ENCODE peak calls at places on chromosomes 7 and 10, in four cellular contexts. J is Peyer's patch, W is ascending aorta, H is fibroblast of lung. A is an unnamed sample. For H3K36me3, the result is how much of the 10 kb centered on the place peaks cover.

GRCh38 chr10:9634466-9634865 is 1383.2 kb upstream of the CELF2 start:
- DNase-seq in J (no peak), W (no peak), H (peak), A (no peak)

GRCh38 chr10:126001579-126001978 is 105.2 kb downstream of the FANK1 start:
- DNase-seq in J (no peak), W (no peak), H (peak), A (no peak)

GRCh38 chr10:538895-539294 is 150.6 kb downstream of the DIP2C start:
- DNase-seq in J (no peak), W (no peak), H (peak), A (no peak)

GRCh38 chr7:113796557-113796956 is 122.3 kb downstream of the PPP1R3A start:
- DNase-seq in J (no peak), W (no peak), H (peak), A (no peak)

GRCh38 chr7:82464372-82464771 is 20.8 kb upstream of the CACNA2D1 start:
- DNase-seq in J (no peak), W (no peak), H (no peak), A (no peak)

GRCh38 chr10:79493806-79494205 is 18.5 kb upstream of the EIF5AL1 start:
- DNase-seq in J (no peak), W (no peak), H (no peak), A (no peak)

GRCh38 chr7:143410523-143411004 is 1.9 kb upstream of the EPHA1 start:
- DNase-seq in J (no peak), W (peak), H (peak), A (no peak)

GRCh38 chr10:80468806-80469421 is 14.8 kb downstream of the TSPAN14 start:
- DNase-seq in J (no peak), W (no peak), H (no peak), A (no peak)

GRCh38 chr10:103145860-103146466 is 47.1 kb downstream of the NT5C2 start:
- DNase-seq in J (no peak), W (peak), H (peak), A (no peak)

GRCh38 chr7:103940382-103941268 is 48.8 kb downstream of the RELN start:
- DNase-seq in J (no peak), W (no peak), H (no peak), A (no peak)

GRCh38 chr7:98555403-98555802 is 61.7 kb upstream of the NPTX2 start:
- DNase-seq in J (peak), W (no peak), H (no peak), A (no peak)

GRCh38 chr10:5611899-5612680 is 54.3 kb downstream of the ASB13 start:
- DNase-seq in J (no peak), W (no peak), H (peak), A (no peak)

GRCh38 chr10:33249659-33250058 is 84.8 kb downstream of the NRP1 start:
- DNase-seq in J (no peak), W (no peak), H (no peak), A (no peak)

GRCh38 chr10:63622097-63622496 is 100.9 kb downstream of the REEP3 start:
- DNase-seq in J (no peak), W (no peak), H (no peak), A (no peak)

GRCh38 chr7:8605227-8605626 is 171.8 kb downstream of the NXPH1 start:
- DNase-seq in J (no peak), W (no peak), H (no peak), A (no peak)

GRCh38 chr7:117157121-117157870 is 165.6 kb downstream of the WNT2 start:
- DNase-seq in J (no peak), W (peak), H (peak), A (no peak)

GRCh38 chr10:63798599-63799498 is 277.6 kb downstream of the REEP3 start:
- DNase-seq in J (no peak), W (peak), H (peak), A (no peak)

GRCh38 chr10:31975157-31975765 is 46.6 kb upstream of the ARHGAP12 start:
- DNase-seq in J (no peak), W (no peak), H (no peak), A (no peak)

GRCh38 chr7:22208806-22209205 is 148.1 kb downstream of the RAPGEF5 start:
- DNase-seq in J (no peak), W (no peak), H (no peak), A (no peak)

GRCh38 chr10:28200804-28201203 is 102.1 kb downstream of the MPP7 start:
- DNase-seq in J (no peak), W (no peak), H (no peak), A (no peak)

GRCh38 chr7:94382746-94383145 is 11.9 kb upstream of the COL1A2 start:
- DNase-seq in J (no peak), W (no peak), H (peak), A (no peak)

GRCh38 chr7:96380111-96380512 is 58.2 kb upstream of the SLC25A13 start:
- DNase-seq in J (no peak), W (no peak), H (no peak), A (no peak)

GRCh38 chr10:26468291-26468690 is 30.1 kb downstream of the APBB1IP start:
- DNase-seq in J (no peak), W (no peak), H (peak), A (no peak)

GRCh38 chr7:151993977-151994676 is 31.3 kb upstream of the GALNT11 start:
- DNase-seq in J (no peak), W (no peak), H (peak), A (no peak)

GRCh38 chr10:122499491-122499941 is 38.2 kb downstream of the HTRA1 start:
- DNase-seq in J (peak), W (peak), H (peak), A (no peak)

GRCh38 chr10:133224861-133225366 is 5.1 kb upstream of the UTF1 start:
- DNase-seq in J (no peak), W (no peak), H (no peak), A (no peak)

GRCh38 chr10:78921906-78922305 is 146.9 kb upstream of the ZMIZ1 start:
- DNase-seq in J (peak), W (no peak), H (no peak), A (no peak)

GRCh38 chr10:60644436-60645130 is 133.7 kb upstream of the CDK1 start:
- DNase-seq in J (no peak), W (no peak), H (peak), A (no peak)

GRCh38 chr10:30151581-30152389 is 92.4 kb upstream of the JCAD start:
- DNase-seq in J (no peak), W (peak), H (peak), A (no peak)

DNA sequence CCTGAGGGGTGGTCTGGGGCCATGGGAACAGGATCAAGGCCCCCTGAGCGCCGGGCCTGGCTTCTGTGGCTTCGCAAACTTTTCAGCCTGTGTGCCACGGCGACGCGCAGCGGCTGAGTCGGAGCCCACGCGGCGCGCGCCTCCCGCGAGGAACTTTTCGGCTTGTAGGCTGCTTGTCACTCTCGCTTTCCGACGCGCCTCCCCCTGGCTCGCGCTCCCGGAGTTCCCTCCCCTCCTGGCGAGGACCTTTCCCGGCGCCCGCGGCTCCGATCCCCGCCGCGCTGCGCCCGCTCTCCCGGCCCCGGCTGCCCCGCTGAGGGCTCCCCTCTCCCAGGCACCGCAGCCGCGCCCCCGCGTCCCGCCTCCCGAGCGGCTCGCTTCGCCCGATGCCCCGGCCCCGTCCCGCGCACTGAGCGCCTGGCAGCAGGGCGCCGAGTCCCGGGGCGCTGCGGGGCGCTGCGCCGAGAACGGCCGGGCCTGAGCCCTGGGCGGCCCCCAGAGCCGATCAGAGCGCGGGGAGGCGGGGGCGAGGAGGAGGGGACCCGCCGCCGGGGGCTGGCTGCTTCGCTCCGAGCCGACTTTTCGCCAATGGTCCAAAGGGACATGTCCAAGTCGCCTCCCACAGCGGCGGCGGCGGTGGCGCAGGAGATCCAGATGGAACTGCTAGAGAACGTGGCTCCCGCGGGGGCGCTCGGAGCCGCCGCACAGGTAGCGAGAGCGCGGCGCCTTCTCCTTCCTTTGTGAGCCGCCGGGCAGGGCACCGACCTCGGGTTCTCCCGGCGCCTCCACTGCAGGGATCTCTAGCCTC is at the start of gene CACNB2:
- DNase-seq in J (peak), W (peak), H (peak), A (no peak)
- H3K4me3 ChIP-seq in J (peak), W (peak), H (peak), A (peak)

GRCh38 chr7:78296689-78297371 is 498.3 kb downstream of the PHTF2 start:
- DNase-seq in J (no peak), W (no peak), H (peak), A (no peak)

GRCh38 chr7:78296036-78296435 is 497.5 kb downstream of the PHTF2 start:
- DNase-seq in J (no peak), W (no peak), H (peak), A (no peak)

GRCh38 chr7:78301361-78301760 is 502.8 kb downstream of the PHTF2 start:
- DNase-seq in J (no peak), W (no peak), H (peak), A (no peak)

DNA sequence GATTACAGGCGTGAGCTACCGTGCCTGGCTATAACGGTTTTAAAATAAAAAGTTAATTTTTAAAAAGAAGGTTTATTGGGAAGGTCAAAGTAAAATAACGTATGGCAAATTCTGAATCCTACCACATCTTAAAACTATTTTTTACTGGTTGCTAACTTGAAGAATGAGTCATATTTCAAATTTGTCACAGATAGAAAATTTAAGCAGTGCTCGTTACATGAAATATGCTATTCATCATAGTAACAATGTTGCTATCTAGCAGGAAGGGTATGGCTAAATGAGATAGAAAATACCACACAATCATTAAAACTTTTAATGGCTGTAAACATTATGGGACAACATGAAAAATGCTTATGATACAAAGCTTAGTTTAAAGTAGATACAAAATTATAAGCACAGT is 500.5 kb downstream of the PHTF2 start:
- DNase-seq in J (no peak), W (no peak), H (peak), A (no peak)
- H3K36me3 ChIP-seq in J (under half), W (under half), H (under half), A (under half)

DNA sequence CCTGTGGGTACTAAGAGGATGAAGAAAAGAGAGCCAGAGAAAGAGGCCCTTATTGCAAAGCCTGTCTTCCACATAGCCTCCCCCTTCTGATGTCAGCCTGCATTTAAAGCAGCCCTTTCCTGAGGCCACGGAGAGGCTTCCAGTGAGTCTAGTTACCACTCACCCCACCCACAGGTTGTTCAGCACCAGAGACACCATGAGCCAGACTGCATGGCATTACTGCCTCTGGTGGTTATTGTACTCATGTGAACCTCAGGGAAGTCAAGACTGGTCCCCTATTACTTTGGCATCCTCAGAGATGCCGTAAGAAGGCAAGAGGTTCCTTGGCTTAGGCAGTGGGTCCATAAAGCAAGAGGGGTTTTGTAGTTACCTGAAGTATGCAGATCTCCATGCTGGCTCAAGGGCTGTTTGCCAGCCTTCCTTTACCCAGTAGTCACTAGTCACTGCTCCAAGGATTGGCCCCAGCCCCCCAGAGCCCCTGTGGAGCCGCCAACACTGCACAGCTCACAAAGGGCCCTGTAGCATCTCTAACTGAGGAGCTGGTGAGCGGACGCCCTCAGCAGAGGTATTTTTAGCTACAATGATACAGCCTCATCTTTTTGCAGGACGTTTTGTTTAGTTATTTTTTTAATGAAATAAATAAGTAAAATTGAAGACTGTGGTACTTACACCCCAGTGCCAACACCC is 20.7 kb downstream of the LRRC4 start:
- DNase-seq in J (no peak), W (peak), H (no peak), A (no peak)
- TF ChIP-seq CTCF in J (peak), W (no peak), H (no peak), A (no peak)

GRCh38 chr7:155803418-155804376 is 8.6 kb downstream of the SHH start:
- DNase-seq in J (peak), W (no peak), H (peak), A (no peak)
- H3K4me3 ChIP-seq in J (no peak), W (peak), H (peak), A (peak)

GRCh38 chr10:100172349-100172748 is 13.5 kb downstream of the ERLIN1 start:
- DNase-seq in J (no peak), W (no peak), H (no peak), A (no peak)

GRCh38 chr10:100175873-100176272 is 10.0 kb downstream of the ERLIN1 start:
- DNase-seq in J (no peak), W (no peak), H (no peak), A (no peak)

GRCh38 chr10:100174699-100175677 is 10.8 kb downstream of the ERLIN1 start:
- DNase-seq in J (no peak), W (no peak), H (no peak), A (no peak)

GRCh38 chr10:100168313-100168643 is 17.6 kb downstream of the ERLIN1 start:
- DNase-seq in J (no peak), W (no peak), H (no peak), A (no peak)

DNA sequence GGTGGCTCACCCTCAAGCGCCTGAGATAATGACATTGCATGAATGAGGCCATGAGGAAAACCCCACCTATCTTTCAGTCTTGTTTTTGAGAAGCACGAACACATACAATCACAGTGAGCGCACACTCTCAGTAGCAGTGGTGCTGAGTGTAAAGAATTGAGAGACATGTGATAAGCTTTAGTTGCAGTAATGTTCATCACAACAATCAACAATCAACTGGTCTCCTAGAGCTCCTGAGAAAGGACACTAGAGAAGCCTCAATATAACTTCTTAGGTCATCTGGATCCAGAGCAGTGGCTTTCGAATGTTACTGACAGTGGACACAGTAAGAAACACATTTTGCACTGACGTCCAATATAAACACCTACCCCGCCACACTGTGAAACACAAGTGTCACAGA is 12.8 kb downstream of the ERLIN1 start:
- DNase-seq in J (no peak), W (no peak), H (no peak), A (no peak)
- H3K36me3 ChIP-seq in J (under half), W (under half), H (under half), A (under half)

GRCh38 chr7:150875791-150876190 is 23.5 kb downstream of the AOC1 start:
- DNase-seq in J (no peak), W (no peak), H (no peak), A (no peak)
- TF ChIP-seq CTCF in J (peak), W (no peak), H (no peak), A (peak)

DNA sequence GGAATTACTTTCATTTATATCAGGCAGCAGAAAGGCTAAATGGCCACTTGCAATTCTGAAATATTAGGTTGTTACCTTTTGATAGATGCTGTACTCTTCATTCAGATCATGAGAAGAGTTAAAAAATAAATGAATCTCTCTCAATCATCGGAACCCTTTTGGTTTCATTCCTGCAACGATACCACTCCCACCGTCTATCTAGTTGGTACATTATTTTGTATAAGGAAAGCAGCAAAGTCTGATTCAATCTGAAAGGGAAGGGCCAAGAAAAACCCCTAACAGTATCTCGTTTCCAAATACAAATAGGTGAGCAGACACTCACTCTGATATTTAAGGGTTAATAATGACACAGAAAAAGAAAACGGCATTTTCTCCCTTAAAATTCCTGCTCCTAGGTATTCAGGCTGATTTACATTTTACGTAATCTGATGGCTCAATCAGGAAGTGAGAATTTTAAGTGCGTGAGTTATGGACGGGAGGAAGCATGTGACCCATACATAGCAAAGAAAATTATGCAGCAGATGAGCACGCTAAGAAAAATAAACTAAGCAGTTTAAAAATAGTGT is 209.4 kb upstream of the KLF14 start:
- DNase-seq in J (no peak), W (no peak), H (peak), A (no peak)
- H3K4me3 ChIP-seq in J (peak), W (peak), H (peak), A (peak)

DNA sequence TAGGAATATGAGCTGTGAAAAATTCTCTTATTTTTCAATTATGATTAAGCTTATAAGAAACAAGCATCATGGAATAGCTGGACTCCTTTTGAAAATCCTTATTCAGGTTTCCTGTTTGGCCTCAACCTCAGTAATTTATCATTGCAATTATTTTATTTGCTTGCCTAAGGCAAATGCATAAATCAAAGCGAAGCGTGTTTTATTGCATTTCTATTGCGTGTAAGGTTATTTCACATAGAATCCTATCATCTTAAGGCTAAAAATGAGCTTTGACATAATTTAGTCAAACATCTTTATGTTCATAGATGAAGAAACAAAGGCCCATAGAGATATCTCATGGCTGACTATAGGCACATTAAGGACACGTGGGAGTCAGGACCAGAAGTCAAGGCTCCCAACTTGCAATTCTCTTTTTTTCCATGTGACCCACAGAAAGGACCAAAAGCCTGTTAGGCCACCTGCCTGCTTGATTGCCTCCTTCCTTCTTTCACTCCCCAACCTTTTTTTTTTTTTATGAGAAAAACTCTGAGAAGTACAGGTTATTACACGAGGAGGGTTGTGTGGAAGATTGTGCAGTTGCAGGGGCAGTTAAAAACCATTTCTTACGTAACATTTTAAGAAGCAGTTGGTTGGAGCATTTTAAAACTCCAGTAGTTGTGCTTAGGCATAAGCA is 261.0 kb downstream of the HDAC9 start:
- DNase-seq in J (no peak), W (no peak), H (no peak), A (no peak)
- H3K36me3 ChIP-seq in J (under half), W (under half), H (under half), A (under half)

GRCh38 chr7:2063562-2064360 is 169.0 kb downstream of the MAD1L1 start:
- DNase-seq in J (peak), W (no peak), H (no peak), A (no peak)
- TF ChIP-seq CTCF in J (no peak), W (no peak), H (peak), A (no peak)

A was measured in esophagus squamous epithelium.